ENCODE peak calls at places on chromosomes 1 and 21, in five cellular contexts. P is AG10803, U is uterus, N is adipocyte, R is GM19239. Y is an unnamed sample.

GRCh38 chr1:76247261-76247852 is 172.8 kb downstream of the ST6GALNAC3 start:
- DNase-seq in N (no peak), P (no peak), U (no peak), R (no peak), Y (no peak)

GRCh38 chr1:34928066-34928864 is 1.2 kb downstream of the DLGAP3 start:
- DNase-seq in P (no peak), N (no peak), U (no peak), R (no peak), Y (no peak)

GRCh38 chr1:155648207-155649147 is 38.5 kb downstream of the MSTO1 start:
- DNase-seq in N (peak; percentile 90), P (peak; percentile 91), R (no peak), U (no peak), Y (peak; percentile 54)

GRCh38 chr1:171061425-171062143 is 29.1 kb upstream of the FMO3 start:
- DNase-seq in P (no peak), R (no peak), N (peak; percentile 33), U (no peak), Y (no peak)

GRCh38 chr1:218435528-218435927 is 90.4 kb downstream of the TGFB2 start:
- DNase-seq in R (no peak), U (no peak), P (no peak), N (no peak), Y (no peak)

GRCh38 chr1:202085682-202086373 is 36.9 kb upstream of the GPR37L1 start:
- DNase-seq in R (no peak), P (no peak), U (no peak), N (peak; percentile 18), Y (no peak)

GRCh38 chr1:113190078-113190477 is 117.1 kb downstream of the LRIG2 start:
- DNase-seq in U (no peak), R (no peak), P (no peak), N (no peak), Y (no peak)

GRCh38 chr1:7960165-7960564 is 1.3 kb upstream of the PARK7 start:
- DNase-seq in N (no peak), R (no peak), P (no peak), U (no peak), Y (no peak)

GRCh38 chr1:111878649-111879048 is 110.8 kb downstream of the KCND3 start:
- DNase-seq in N (no peak), U (no peak), R (no peak), P (no peak), Y (peak; percentile 13)

GRCh38 chr21:45341779-45342178 is 54.1 kb upstream of the POFUT2 start:
- DNase-seq in P (no peak), U (no peak), R (no peak), N (no peak), Y (peak; percentile 33)

GRCh38 chr1:230816018-230816417 is 52.3 kb downstream of the C1orf198 start:
- DNase-seq in U (no peak), R (no peak), P (no peak), N (no peak), Y (no peak)

GRCh38 chr21:33007747-33008146 is 18.0 kb upstream of the OLIG2 start:
- DNase-seq in N (no peak), R (no peak), U (no peak), P (no peak), Y (no peak)

GRCh38 chr1:212594640-212595039 is 13.9 kb upstream of the ATF3 start:
- DNase-seq in R (no peak), P (no peak), U (no peak), N (no peak), Y (no peak)

GRCh38 chr1:166876540-166876838 is 425 bp upstream of the TADA1 start:
- DNase-seq in N (no peak), P (no peak), R (no peak), U (no peak), Y (no peak)

GRCh38 chr1:156480411-156481192 is 20.0 kb downstream of the MEF2D start:
- DNase-seq in U (peak; percentile 67), N (peak; percentile 73), R (peak; percentile 92), P (no peak), Y (no peak)

GRCh38 chr1:8147922-8148321 is 121.8 kb upstream of the ERRFI1 start:
- DNase-seq in N (no peak), U (no peak), P (no peak), R (no peak), Y (no peak)

GRCh38 chr1:240274569-240274968 is 182.9 kb downstream of the FMN2 start:
- DNase-seq in R (no peak), U (no peak), N (no peak), P (no peak), Y (no peak)

GRCh38 chr1:215594640-215595039 is 27.5 kb downstream of the KCTD3 start:
- DNase-seq in R (no peak), P (peak; percentile 7), U (no peak), N (peak; percentile 38), Y (no peak)

GRCh38 chr1:92515796-92516201 is 29.1 kb upstream of the GFI1 start:
- DNase-seq in R (no peak), N (no peak), U (no peak), P (peak; percentile 15), Y (no peak)

GRCh38 chr1:176559474-176560390 is 96.8 kb downstream of the PAPPA2 start:
- DNase-seq in P (peak; percentile 69), R (peak; percentile 26), U (peak; percentile 60), N (peak; percentile 87), Y (peak; percentile 4)

GRCh38 chr1:231236131-231236571 is 4.9 kb upstream of the GNPAT start:
- DNase-seq in R (no peak), U (no peak), P (no peak), N (no peak), Y (no peak)

GRCh38 chr1:151958959-151959358 is 34.7 kb downstream of the S100A10 start:
- DNase-seq in U (no peak), R (no peak), N (no peak), P (no peak), Y (no peak)

GRCh38 chr1:226312065-226312464 is 3.1 kb upstream of the LIN9 start:
- DNase-seq in U (no peak), P (no peak), N (no peak), R (no peak), Y (no peak)

GRCh38 chr1:233614743-233615521 is 1.0 kb downstream of the KCNK1 start:
- DNase-seq in P (no peak), R (no peak), N (no peak), U (no peak), Y (no peak)

GRCh38 chr21:42236014-42236413 is 17.1 kb downstream of the ABCG1 start:
- DNase-seq in N (no peak), U (no peak), P (no peak), R (no peak), Y (no peak)

GRCh38 chr1:73359001-73359400 is 839.0 kb downstream of the LRRIQ3 start:
- DNase-seq in N (no peak), R (no peak), U (no peak), P (no peak), Y (no peak)

GRCh38 chr1:229156819-229157218 is 114.1 kb upstream of the RAB4A start:
- DNase-seq in R (no peak), N (peak; percentile 13), U (no peak), P (no peak), Y (no peak)

GRCh38 chr21:45344576-45344975 is 56.9 kb upstream of the POFUT2 start:
- DNase-seq in P (no peak), R (no peak), U (no peak), N (no peak), Y (no peak)

GRCh38 chr1:45400049-45400448 is 59.8 kb upstream of the MUTYH start:
- DNase-seq in R (no peak), N (no peak), U (no peak), P (no peak), Y (no peak)

Y was measured in DMS79.